ENCODE peak calls at places on chromosomes 12 and 14, in nine cellular contexts. E is heart left ventricle, F is cardiac muscle cell, H is HepG2, S is tibial nerve, A is mucosa of descending colon, R is OCI-LY7, O is transverse colon, B is stomach. X is an unnamed sample.

GRCh38 chr14:53306267-53306721 is 153.2 kb upstream of the DDHD1 start:
- DNase-seq in S (peak; percentile 29), B (peak; percentile 34), R (peak; percentile 40), F (peak; percentile 78), O (peak; percentile 22), A (peak; percentile 30), E (peak; percentile 64), H (peak; percentile 19), X (peak; percentile 33)

GRCh38 chr14:80150301-80150700 is 61.0 kb downstream of the DIO2 start:
- DNase-seq in R (no peak), S (no peak), H (no peak), E (no peak), O (no peak), F (no peak), B (no peak), A (no peak), X (no peak)

GRCh38 chr12:19181666-19182426 is 52.3 kb downstream of the PLEKHA5 start:
- DNase-seq in S (no peak), E (no peak), A (no peak), B (no peak), F (peak; percentile 41), H (no peak), R (no peak), O (no peak), X (no peak)

GRCh38 chr14:53226553-53226952 is 73.4 kb upstream of the DDHD1 start:
- DNase-seq in R (no peak), F (peak; percentile 85), A (no peak), S (no peak), B (no peak), O (no peak), H (no peak), E (peak; percentile 71), X (no peak)

GRCh38 chr12:131749618-131750315 is 38.9 kb downstream of the SFSWAP start:
- DNase-seq in O (no peak), R (no peak), A (no peak), E (no peak), B (no peak), F (no peak), H (no peak), S (no peak), X (no peak)

GRCh38 chr14:57247283-57247682 is 21.4 kb downstream of the EXOC5 start:
- DNase-seq in S (no peak), B (no peak), E (no peak), H (no peak), A (no peak), F (no peak), O (no peak), R (no peak), X (no peak)

GRCh38 chr14:34024768-34025144 is 73.9 kb upstream of the EGLN3 start:
- DNase-seq in S (no peak), O (no peak), A (no peak), R (no peak), F (no peak), H (no peak), E (no peak), B (no peak), X (no peak)

GRCh38 chr12:83143937-83144336 is 457.2 kb downstream of the TMTC2 start:
- DNase-seq in A (no peak), F (no peak), S (no peak), O (no peak), B (no peak), H (no peak), E (no peak), R (no peak), X (no peak)

GRCh38 chr12:115740586-115741155 is 536.8 kb downstream of the MED13L start:
- DNase-seq in B (no peak), A (peak; percentile 77), E (no peak), S (no peak), R (no peak), F (no peak), H (no peak), O (peak; percentile 51), X (peak; percentile 59)

GRCh38 chr12:100789146-100789545 is 5.4 kb upstream of the ANO4 start:
- DNase-seq in H (no peak), B (no peak), O (no peak), A (no peak), S (no peak), R (no peak), F (peak; percentile 35), E (no peak), X (no peak)

GRCh38 chr12:85603556-85603955 is 232.7 kb downstream of the RASSF9 start:
- DNase-seq in E (no peak), A (no peak), S (no peak), H (no peak), R (no peak), O (no peak), B (no peak), F (no peak), X (no peak)

GRCh38 chr14:105913221-105913620 is 386.8 kb downstream of the TMEM121 start:
- DNase-seq in S (no peak), O (no peak), F (no peak), A (no peak), B (no peak), E (peak; percentile 40), R (no peak), H (no peak), X (no peak)

GRCh38 chr12:113800201-113800600 is 165.9 kb downstream of the RBM19 start:
- DNase-seq in A (no peak), R (no peak), H (no peak), E (no peak), B (no peak), F (no peak), O (no peak), S (no peak), X (no peak)

GRCh38 chr12:14259481-14260010 is 105.9 kb upstream of the ATF7IP start:
- DNase-seq in F (no peak), R (no peak), B (no peak), O (no peak), S (no peak), H (no peak), E (no peak), A (no peak), X (no peak)

GRCh38 chr12:124686885-124687694 is 119.7 kb upstream of the NCOR2 start:
- DNase-seq in R (no peak), F (no peak), A (no peak), O (no peak), B (no peak), H (no peak), E (no peak), S (no peak), X (no peak)

GRCh38 chr12:28424965-28425364 is 234.7 kb downstream of the CCDC91 start:
- DNase-seq in S (no peak), E (peak; percentile 22), O (no peak), H (peak; percentile 22), F (peak; percentile 96), A (no peak), R (no peak), B (peak; percentile 41), X (no peak)

GRCh38 chr14:93133476-93133875 is 17.8 kb upstream of the ITPK1 start:
- DNase-seq in O (no peak), B (no peak), A (no peak), R (no peak), E (no peak), H (no peak), F (peak; percentile 91), S (no peak), X (peak; percentile 32)

GRCh38 chr12:124940393-124941169 is 26.1 kb upstream of the UBC start:
- DNase-seq in R (peak; percentile 90), B (peak; percentile 89), F (peak; percentile 93), S (peak; percentile 83), A (peak; percentile 95), O (peak; percentile 95), H (peak; percentile 84), E (peak; percentile 94), X (peak; percentile 98)

GRCh38 chr12:69290545-69291277 is 51.3 kb downstream of the CPSF6 start:
- DNase-seq in R (peak; percentile 87), B (peak; percentile 90), O (peak; percentile 85), F (peak; percentile 88), E (peak; percentile 69), A (peak; percentile 92), S (peak; percentile 50), H (peak; percentile 82), X (peak; percentile 89)

GRCh38 chr12:69287556-69287955 is 48.2 kb downstream of the CPSF6 start:
- DNase-seq in B (no peak), H (no peak), F (no peak), E (no peak), A (no peak), O (no peak), R (no peak), S (no peak), X (no peak)

DNA sequence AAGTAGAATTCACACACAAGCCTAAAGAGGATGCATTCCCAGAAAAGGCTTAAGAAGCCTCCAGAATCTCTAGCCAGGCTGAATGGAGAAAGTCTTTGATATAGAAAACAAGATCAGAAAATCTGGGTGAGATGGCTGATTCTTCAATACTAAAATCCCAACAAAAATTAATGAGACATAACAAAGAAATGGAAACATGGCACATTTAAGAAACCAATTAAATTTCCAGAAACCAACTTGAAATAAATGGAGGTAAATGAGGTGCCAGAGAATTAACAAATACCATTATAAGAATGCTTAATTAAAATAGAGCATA is 51.9 kb downstream of the CPSF6 start:
- DNase-seq in H (no peak), O (no peak), E (no peak), R (no peak), F (no peak), S (no peak), A (no peak), B (no peak), X (no peak)
- TF ChIP-seq CTCF in H (no peak), O (no peak), E (no peak), R (peak; percentile 25), F (no peak), S (no peak), A (no peak), B (no peak), X (no peak)

GRCh38 chr12:7009512-7009911 is 8.8 kb downstream of the LPCAT3 start:
- DNase-seq in E (no peak), O (no peak), B (no peak), R (no peak), S (no peak), H (no peak), A (no peak), F (no peak), X (no peak)
- H3K4me1 ChIP-seq in E (peaks cover 11% of the 10 kb centered on the region), O (peaks cover 11% of the 10 kb centered on the region), B (peaks cover 84% of the 10 kb centered on the region), R (peaks cover 11% of the 10 kb centered on the region), S (no peaks in the 10 kb centered on the region), H (peaks cover 10% of the 10 kb centered on the region), A (peaks cover 2% of the 10 kb centered on the region), F (peaks cover 5% of the 10 kb centered on the region), X (no peaks in the 10 kb centered on the region)

GRCh38 chr14:58278177-58278576 is 20.2 kb upstream of the ARID4A start:
- DNase-seq in A (no peak), R (no peak), B (no peak), E (no peak), S (no peak), F (no peak), O (no peak), H (no peak), X (no peak)
- H3K4me3 ChIP-seq in A (no peak overlapping the region), R (no peak overlapping the region), B (no peak overlapping the region), E (no peak overlapping the region), S (no peak overlapping the region), F (no peak overlapping the region), O (no peak overlapping the region), H (no peak overlapping the region), X (no peak overlapping the region)

DNA sequence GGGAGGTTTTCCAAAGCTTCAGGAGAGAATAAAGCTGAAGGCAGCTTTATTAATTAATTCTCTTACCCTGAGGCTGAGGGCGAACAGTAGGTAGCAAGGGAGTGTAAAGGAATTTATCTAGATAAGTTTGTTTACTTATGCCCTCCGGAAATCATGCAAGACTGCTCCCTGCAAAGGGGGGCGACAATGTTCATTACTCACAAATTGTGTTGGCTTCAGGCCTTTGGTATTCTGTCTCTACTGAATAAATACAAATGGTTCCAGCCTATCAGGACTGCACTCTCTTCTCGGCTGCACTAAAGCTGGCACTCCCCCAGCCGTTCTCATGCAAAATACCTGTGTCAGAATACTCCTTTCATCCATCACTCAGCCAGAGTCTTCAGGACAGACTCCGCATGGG is 120.8 kb downstream of the PPHLN1 start:
- DNase-seq in A (no peak), E (no peak), F (peak; percentile 34), B (no peak), H (no peak), O (no peak), S (no peak), R (no peak), X (no peak)
- TF ChIP-seq CTCF in A (no peak), E (no peak), F (no peak), B (no peak), H (no peak), O (no peak), S (no peak), R (no peak), X (no peak)